ENCODE peak calls at places on chromosome 15, in six cellular contexts. A is SK-N-SH, J is astrocyte, V is IMR-90, T is GM23248, M is neuronal stem cell. G is an unnamed sample.

GRCh38 chr15:84772031-84772430 is 23.6 kb downstream of the ZNF592 start:
- DNase-seq in A (no peak), J (no peak), V (no peak), T (no peak), M (no peak), G (no peak)

GRCh38 chr15:39898317-39898716 is 21.7 kb downstream of the GPR176 start:
- DNase-seq in A (no peak), J (no peak), V (no peak), T (no peak), M (no peak), G (no peak)

GRCh38 chr15:93087825-93088199 is 1.2 kb downstream of the RGMA start:
- DNase-seq in A (peak; percentile 81), J (peak; percentile 25), V (peak; percentile 5), T (peak; percentile 61), M (peak; percentile 86), G (peak; percentile 57)

GRCh38 chr15:70748281-70748747 is 15.0 kb downstream of the UACA start:
- DNase-seq in A (peak; percentile 43), J (no peak), V (peak; percentile 39), T (peak; percentile 71), M (no peak), G (no peak)

GRCh38 chr15:64274541-64274940 is 81.4 kb downstream of the CSNK1G1 start:
- DNase-seq in A (no peak), J (no peak), V (no peak), T (no peak), M (no peak), G (no peak)

GRCh38 chr15:44729394-44729913 is 6.9 kb upstream of the TRIM69 start:
- DNase-seq in A (no peak), J (peak; percentile 4), V (peak; percentile 18), T (no peak), M (no peak), G (no peak)

GRCh38 chr15:56052389-56053045 is 59.1 kb upstream of the NEDD4 start:
- DNase-seq in A (peak; percentile 36), J (peak; percentile 42), V (peak; percentile 68), T (peak; percentile 71), M (no peak), G (peak; percentile 93)

GRCh38 chr15:101024111-101024695 is 105.0 kb downstream of the LRRK1 start:
- DNase-seq in A (no peak), J (peak; percentile 81), V (peak; percentile 96), T (peak; percentile 58), M (no peak), G (no peak)

GRCh38 chr15:55289573-55290360 is at the start of gene RAB27A:
- DNase-seq in A (peak; percentile 85), J (peak; percentile 51), V (peak; percentile 16), T (peak; percentile 88), M (peak; percentile 60), G (peak; percentile 90)

GRCh38 chr15:43406808-43407207 is 35.9 kb downstream of the TUBGCP4 start:
- DNase-seq in A (no peak), J (no peak), V (no peak), T (no peak), M (no peak), G (no peak)

GRCh38 chr15:88454231-88454630 is 13.0 kb downstream of the MRPL46 start:
- DNase-seq in A (no peak), J (peak; percentile 30), V (peak; percentile 39), T (peak; percentile 63), M (no peak), G (no peak)

GRCh38 chr15:77430213-77430612 is 9.5 kb downstream of the HMG20A start:
- DNase-seq in A (no peak), J (no peak), V (no peak), T (no peak), M (no peak), G (no peak)

GRCh38 chr15:63836579-63836978 is 2.8 kb upstream of the HERC1 start:
- DNase-seq in A (no peak), J (no peak), V (no peak), T (peak; percentile 4), M (no peak), G (no peak)

GRCh38 chr15:52292780-52293392 is 2.7 kb downstream of the MYO5C start:
- DNase-seq in A (no peak), J (no peak), V (no peak), T (no peak), M (no peak), G (no peak)

GRCh38 chr15:89442671-89443307 is 53.6 kb downstream of the RHCG start:
- DNase-seq in A (peak; percentile 88), J (no peak), V (peak; percentile 8), T (peak; percentile 67), M (peak; percentile 69), G (peak; percentile 83)

GRCh38 chr15:71011503-71012155 is 103.6 kb upstream of the THSD4 start:
- DNase-seq in A (peak; percentile 6), J (peak; percentile 64), V (peak; percentile 84), T (peak; percentile 83), M (peak; percentile 14), G (peak; percentile 65)

GRCh38 chr15:85622432-85622831 is 172.3 kb downstream of the KLHL25 start:
- DNase-seq in A (no peak), J (peak; percentile 88), V (peak; percentile 92), T (peak; percentile 79), M (no peak), G (no peak)

GRCh38 chr15:34437687-34438086 is at the start of gene GOLGA8A:
- DNase-seq in A (peak; percentile 85), J (peak; percentile 51), V (peak; percentile 51), T (peak; percentile 85), M (peak; percentile 39), G (peak; percentile 61)

GRCh38 chr15:88932271-88932874 is 19.2 kb upstream of the MFGE8 start:
- DNase-seq in A (no peak), J (peak; percentile 36), V (no peak), T (no peak), M (no peak), G (no peak)

GRCh38 chr15:67548862-67549651 is 6.6 kb downstream of the MAP2K5 start:
- DNase-seq in A (peak; percentile 54), J (no peak), V (no peak), T (peak; percentile 70), M (peak; percentile 63), G (no peak)

GRCh38 chr15:77614251-77614806 is 18.4 kb downstream of the LINGO1 start:
- DNase-seq in A (no peak), J (no peak), V (no peak), T (no peak), M (no peak), G (no peak)

GRCh38 chr15:68676011-68676605 is 97.3 kb downstream of the CORO2B start:
- DNase-seq in A (peak; percentile 55), J (no peak), V (no peak), T (no peak), M (no peak), G (no peak)

GRCh38 chr15:42863572-42864239 is 56.9 kb downstream of the TTBK2 start:
- DNase-seq in A (no peak), J (peak; percentile 4), V (no peak), T (no peak), M (no peak), G (no peak)

GRCh38 chr15:71103102-71103676 is 12.1 kb upstream of the THSD4 start:
- DNase-seq in A (no peak), J (no peak), V (peak; percentile 68), T (peak; percentile 58), M (no peak), G (no peak)

GRCh38 chr15:67253517-67254237 is 784 bp downstream of the AAGAB start:
- DNase-seq in A (peak; percentile 17), J (peak; percentile 30), V (peak; percentile 31), T (peak; percentile 58), M (peak; percentile 5), G (no peak)

GRCh38 chr15:98151098-98151497 is 190.6 kb downstream of the ARRDC4 start:
- DNase-seq in A (no peak), J (no peak), V (no peak), T (no peak), M (no peak), G (no peak)

GRCh38 chr15:98147415-98147814 is 186.9 kb downstream of the ARRDC4 start:
- DNase-seq in A (no peak), J (no peak), V (no peak), T (no peak), M (no peak), G (no peak)

GRCh38 chr15:98146031-98146430 is 185.5 kb downstream of the ARRDC4 start:
- DNase-seq in A (no peak), J (no peak), V (no peak), T (no peak), M (no peak), G (no peak)

GRCh38 chr15:98150531-98150930 is 190.0 kb downstream of the ARRDC4 start:
- DNase-seq in A (no peak), J (no peak), V (no peak), T (no peak), M (no peak), G (no peak)

GRCh38 chr15:98150084-98150483 is 189.6 kb downstream of the ARRDC4 start:
- DNase-seq in A (no peak), J (no peak), V (no peak), T (no peak), M (no peak), G (no peak)
- H3K4me2 ChIP-seq in A (no peak overlapping the region), J (no peak overlapping the region), V (no peak overlapping the region), T (no peak overlapping the region), M (no peak overlapping the region), G (no peak overlapping the region)

GRCh38 chr15:65421360-65422215 is 1.2 kb downstream of the IGDCC4 start:
- DNase-seq in A (peak; percentile 62), J (peak; percentile 79), V (peak; percentile 73), T (peak; percentile 23), M (peak; percentile 97), G (no peak)
- H3K27ac ChIP-seq in A (no peak overlapping the region), J (peak overlapping the region; percentile 38), V (peak overlapping the region; percentile 47), T (no peak overlapping the region), M (peak overlapping the region; percentile 100), G (peak overlapping the region; percentile 6)

DNA sequence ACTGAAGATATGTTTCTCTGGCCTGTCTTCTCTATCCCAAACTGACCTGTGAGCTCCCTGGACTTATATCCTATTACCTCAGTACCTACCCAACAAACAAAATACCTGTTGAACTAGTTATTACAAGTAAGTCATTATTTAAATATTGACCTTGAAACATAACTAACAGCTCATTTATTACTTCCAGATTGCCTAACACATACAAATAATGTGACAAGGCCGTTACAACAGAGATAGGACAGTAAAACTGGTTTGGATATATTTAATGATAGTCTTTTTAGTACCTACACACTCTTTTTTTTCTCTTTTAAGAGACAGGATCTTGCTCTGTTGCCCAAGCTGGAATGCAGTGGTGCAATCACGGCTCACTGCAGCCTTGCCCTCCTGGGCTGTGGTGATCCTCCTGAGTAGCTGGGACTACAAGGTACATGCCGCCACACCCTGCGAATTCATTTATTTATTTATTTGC is 145.0 kb downstream of the ADAM10 start:
- DNase-seq in A (no peak), J (no peak), V (no peak), T (no peak), M (no peak), G (peak; percentile 21)
- H3K4me2 ChIP-seq in A (no peak overlapping the region), J (no peak overlapping the region), V (no peak overlapping the region), T (no peak overlapping the region), M (no peak overlapping the region), G (no peak overlapping the region)

DNA sequence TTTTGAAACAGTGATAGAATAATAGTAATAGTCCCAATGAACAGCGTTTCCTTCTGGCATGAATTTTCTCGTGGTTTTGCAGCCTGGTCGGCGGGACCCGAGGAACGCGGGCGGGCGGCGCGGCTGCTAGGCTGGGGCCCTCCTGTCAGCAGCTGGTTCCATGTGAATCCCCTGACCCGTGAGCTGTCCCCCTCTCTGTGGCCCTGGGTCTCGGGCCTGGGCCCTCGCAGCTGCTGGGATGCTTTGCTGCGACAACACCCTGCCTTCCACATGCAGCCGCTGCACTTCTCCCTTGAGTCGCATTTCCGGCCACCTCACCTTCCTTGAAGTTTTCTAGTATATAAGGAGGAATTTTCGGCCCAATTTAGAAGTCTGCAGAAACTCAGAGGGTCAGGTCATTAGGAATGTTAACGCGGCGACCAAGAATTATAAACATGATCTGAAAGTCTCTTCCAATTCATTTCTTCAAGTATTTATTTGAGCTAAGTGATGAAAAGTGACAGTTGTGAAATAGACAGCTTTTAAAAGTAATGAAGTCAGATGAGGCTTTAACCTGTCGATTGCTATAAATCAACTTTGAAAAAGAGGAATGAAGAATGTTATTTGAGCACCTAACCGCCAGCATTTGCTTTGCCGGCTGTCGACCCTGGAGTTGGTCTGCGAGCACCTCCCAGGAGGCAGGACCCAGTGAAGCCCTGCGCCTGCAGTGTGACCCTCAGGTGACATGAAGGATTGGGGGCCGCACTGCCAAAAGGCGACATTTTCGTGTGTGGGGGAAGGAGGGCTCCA is 27.7 kb downstream of the NR2F2 start:
- DNase-seq in A (peak; percentile 31), J (no peak), V (no peak), T (no peak), M (no peak), G (no peak)
- H3K27ac ChIP-seq in A (no peak overlapping the region), J (peak overlapping the region; percentile 55), V (peak overlapping the region; percentile 55), T (no peak overlapping the region), M (no peak overlapping the region), G (no peak overlapping the region)

G was measured in trophoblast cell.